ENCODE peak calls at places on chromosomes 13 and 19, in nine cellular contexts. One of them, this sample, is unnamed.

GRCh38 chr13:50255639-50256038 is 240.4 kb downstream of the KCNRG start:
- DNase-seq in anterior cingulate cortex: no peak
- DNase-seq in activated CD4-positive, alpha-beta T cell treated with anti-CD3 and anti-CD28 coated beads for 1 hour: no peak
- DNase-seq in chondrocyte: no peak
- DNase-seq in activated naive CD8-positive, alpha-beta T cell treated with anti-CD3 and anti-CD28 coated beads, Interleukin-2, amount 50 U/mL, for 24 hours: no peak
- DNase-seq in epithelial cell of esophagus: no peak
- DNase-seq in nucleus accumbens: no peak
- DNase-seq in hepatic stellate cell: no peak
- DNase-seq in stimulated activated CD4-positive, alpha-beta T cell treated with anti-CD3 and anti-CD28 coated beads, Interleukin-4, amount 100 ng/mL, for 24 hours: no peak
- DNase-seq in this sample: no peak

GRCh38 chr19:33301900-33302174 is 497 bp downstream of the CEBPA start:
- DNase-seq in anterior cingulate cortex: no peak
- DNase-seq in stimulated activated CD4-positive, alpha-beta T cell treated with anti-CD3 and anti-CD28 coated beads, Interleukin-4, amount 100 ng/mL, for 24 hours: no peak
- DNase-seq in activated naive CD8-positive, alpha-beta T cell treated with anti-CD3 and anti-CD28 coated beads, Interleukin-2, amount 50 U/mL, for 24 hours: no peak
- DNase-seq in hepatic stellate cell: no peak
- DNase-seq in activated CD4-positive, alpha-beta T cell treated with anti-CD3 and anti-CD28 coated beads for 1 hour: no peak
- DNase-seq in chondrocyte: no peak
- DNase-seq in epithelial cell of esophagus: no peak
- DNase-seq in nucleus accumbens: no peak
- DNase-seq in this sample: no peak

GRCh38 chr13:77928909-77929308 is 10.3 kb upstream of the EDNRB start:
- DNase-seq in stimulated activated CD4-positive, alpha-beta T cell treated with anti-CD3 and anti-CD28 coated beads, Interleukin-4, amount 100 ng/mL, for 24 hours: no peak
- DNase-seq in nucleus accumbens: no peak
- DNase-seq in epithelial cell of esophagus: peak; percentile 35
- DNase-seq in activated CD4-positive, alpha-beta T cell treated with anti-CD3 and anti-CD28 coated beads for 1 hour: no peak
- DNase-seq in chondrocyte: no peak
- DNase-seq in anterior cingulate cortex: no peak
- DNase-seq in activated naive CD8-positive, alpha-beta T cell treated with anti-CD3 and anti-CD28 coated beads, Interleukin-2, amount 50 U/mL, for 24 hours: no peak
- DNase-seq in hepatic stellate cell: no peak
- DNase-seq in this sample: no peak

GRCh38 chr19:39166571-39167391 is 30.0 kb upstream of the NCCRP1 start:
- DNase-seq in chondrocyte: no peak
- DNase-seq in epithelial cell of esophagus: peak; percentile 67
- DNase-seq in activated naive CD8-positive, alpha-beta T cell treated with anti-CD3 and anti-CD28 coated beads, Interleukin-2, amount 50 U/mL, for 24 hours: no peak
- DNase-seq in nucleus accumbens: no peak
- DNase-seq in stimulated activated CD4-positive, alpha-beta T cell treated with anti-CD3 and anti-CD28 coated beads, Interleukin-4, amount 100 ng/mL, for 24 hours: no peak
- DNase-seq in hepatic stellate cell: no peak
- DNase-seq in activated CD4-positive, alpha-beta T cell treated with anti-CD3 and anti-CD28 coated beads for 1 hour: no peak
- DNase-seq in anterior cingulate cortex: peak; percentile 19
- DNase-seq in this sample: no peak

GRCh38 chr13:51047434-51048165 is 63.5 kb downstream of the C13orf42 start:
- DNase-seq in activated CD4-positive, alpha-beta T cell treated with anti-CD3 and anti-CD28 coated beads for 1 hour: no peak
- DNase-seq in hepatic stellate cell: no peak
- DNase-seq in epithelial cell of esophagus: no peak
- DNase-seq in chondrocyte: no peak
- DNase-seq in activated naive CD8-positive, alpha-beta T cell treated with anti-CD3 and anti-CD28 coated beads, Interleukin-2, amount 50 U/mL, for 24 hours: no peak
- DNase-seq in stimulated activated CD4-positive, alpha-beta T cell treated with anti-CD3 and anti-CD28 coated beads, Interleukin-4, amount 100 ng/mL, for 24 hours: no peak
- DNase-seq in nucleus accumbens: no peak
- DNase-seq in anterior cingulate cortex: no peak
- DNase-seq in this sample: no peak

GRCh38 chr13:45996631-45997030 is 55.9 kb downstream of the ZC3H13 start:
- DNase-seq in activated CD4-positive, alpha-beta T cell treated with anti-CD3 and anti-CD28 coated beads for 1 hour: no peak
- DNase-seq in anterior cingulate cortex: no peak
- DNase-seq in activated naive CD8-positive, alpha-beta T cell treated with anti-CD3 and anti-CD28 coated beads, Interleukin-2, amount 50 U/mL, for 24 hours: no peak
- DNase-seq in nucleus accumbens: no peak
- DNase-seq in hepatic stellate cell: no peak
- DNase-seq in chondrocyte: no peak
- DNase-seq in epithelial cell of esophagus: no peak
- DNase-seq in stimulated activated CD4-positive, alpha-beta T cell treated with anti-CD3 and anti-CD28 coated beads, Interleukin-4, amount 100 ng/mL, for 24 hours: no peak
- DNase-seq in this sample: no peak

GRCh38 chr13:106597190-106597589 is 29.3 kb upstream of the ARGLU1 start:
- DNase-seq in anterior cingulate cortex: no peak
- DNase-seq in epithelial cell of esophagus: no peak
- DNase-seq in activated CD4-positive, alpha-beta T cell treated with anti-CD3 and anti-CD28 coated beads for 1 hour: no peak
- DNase-seq in hepatic stellate cell: no peak
- DNase-seq in chondrocyte: no peak
- DNase-seq in stimulated activated CD4-positive, alpha-beta T cell treated with anti-CD3 and anti-CD28 coated beads, Interleukin-4, amount 100 ng/mL, for 24 hours: no peak
- DNase-seq in activated naive CD8-positive, alpha-beta T cell treated with anti-CD3 and anti-CD28 coated beads, Interleukin-2, amount 50 U/mL, for 24 hours: no peak
- DNase-seq in nucleus accumbens: no peak
- DNase-seq in this sample: no peak

GRCh38 chr13:32408296-32408998 is 19.5 kb downstream of the N4BP2L1 start:
- DNase-seq in hepatic stellate cell: no peak
- DNase-seq in nucleus accumbens: no peak
- DNase-seq in epithelial cell of esophagus: no peak
- DNase-seq in anterior cingulate cortex: no peak
- DNase-seq in activated naive CD8-positive, alpha-beta T cell treated with anti-CD3 and anti-CD28 coated beads, Interleukin-2, amount 50 U/mL, for 24 hours: no peak
- DNase-seq in activated CD4-positive, alpha-beta T cell treated with anti-CD3 and anti-CD28 coated beads for 1 hour: no peak
- DNase-seq in stimulated activated CD4-positive, alpha-beta T cell treated with anti-CD3 and anti-CD28 coated beads, Interleukin-4, amount 100 ng/mL, for 24 hours: no peak
- DNase-seq in chondrocyte: no peak
- DNase-seq in this sample: no peak

GRCh38 chr13:46751811-46752635 is 44.9 kb downstream of the ESD start:
- DNase-seq in activated CD4-positive, alpha-beta T cell treated with anti-CD3 and anti-CD28 coated beads for 1 hour: peak; percentile 9
- DNase-seq in hepatic stellate cell: no peak
- DNase-seq in activated naive CD8-positive, alpha-beta T cell treated with anti-CD3 and anti-CD28 coated beads, Interleukin-2, amount 50 U/mL, for 24 hours: peak; percentile 54
- DNase-seq in stimulated activated CD4-positive, alpha-beta T cell treated with anti-CD3 and anti-CD28 coated beads, Interleukin-4, amount 100 ng/mL, for 24 hours: peak; percentile 59
- DNase-seq in nucleus accumbens: no peak
- DNase-seq in chondrocyte: no peak
- DNase-seq in anterior cingulate cortex: peak; percentile 4
- DNase-seq in epithelial cell of esophagus: no peak
- DNase-seq in this sample: peak; percentile 22

GRCh38 chr19:41407271-41407670 is 9.7 kb downstream of the BCKDHA start:
- DNase-seq in activated naive CD8-positive, alpha-beta T cell treated with anti-CD3 and anti-CD28 coated beads, Interleukin-2, amount 50 U/mL, for 24 hours: no peak
- DNase-seq in chondrocyte: no peak
- DNase-seq in stimulated activated CD4-positive, alpha-beta T cell treated with anti-CD3 and anti-CD28 coated beads, Interleukin-4, amount 100 ng/mL, for 24 hours: no peak
- DNase-seq in nucleus accumbens: no peak
- DNase-seq in hepatic stellate cell: no peak
- DNase-seq in anterior cingulate cortex: no peak
- DNase-seq in epithelial cell of esophagus: no peak
- DNase-seq in activated CD4-positive, alpha-beta T cell treated with anti-CD3 and anti-CD28 coated beads for 1 hour: no peak
- DNase-seq in this sample: no peak

GRCh38 chr19:10474962-10475451 is 28.1 kb downstream of the KEAP1 start:
- DNase-seq in activated naive CD8-positive, alpha-beta T cell treated with anti-CD3 and anti-CD28 coated beads, Interleukin-2, amount 50 U/mL, for 24 hours: no peak
- DNase-seq in nucleus accumbens: no peak
- DNase-seq in epithelial cell of esophagus: no peak
- DNase-seq in stimulated activated CD4-positive, alpha-beta T cell treated with anti-CD3 and anti-CD28 coated beads, Interleukin-4, amount 100 ng/mL, for 24 hours: no peak
- DNase-seq in anterior cingulate cortex: no peak
- DNase-seq in activated CD4-positive, alpha-beta T cell treated with anti-CD3 and anti-CD28 coated beads for 1 hour: no peak
- DNase-seq in hepatic stellate cell: no peak
- DNase-seq in chondrocyte: no peak
- DNase-seq in this sample: no peak

GRCh38 chr13:61777902-61778301 is 362.3 kb upstream of the PCDH20 start:
- DNase-seq in nucleus accumbens: no peak
- DNase-seq in stimulated activated CD4-positive, alpha-beta T cell treated with anti-CD3 and anti-CD28 coated beads, Interleukin-4, amount 100 ng/mL, for 24 hours: no peak
- DNase-seq in epithelial cell of esophagus: no peak
- DNase-seq in activated naive CD8-positive, alpha-beta T cell treated with anti-CD3 and anti-CD28 coated beads, Interleukin-2, amount 50 U/mL, for 24 hours: no peak
- DNase-seq in anterior cingulate cortex: no peak
- DNase-seq in activated CD4-positive, alpha-beta T cell treated with anti-CD3 and anti-CD28 coated beads for 1 hour: no peak
- DNase-seq in hepatic stellate cell: no peak
- DNase-seq in chondrocyte: no peak
- DNase-seq in this sample: no peak

GRCh38 chr19:31448221-31448657 is 99.0 kb upstream of the TSHZ3 start:
- DNase-seq in activated naive CD8-positive, alpha-beta T cell treated with anti-CD3 and anti-CD28 coated beads, Interleukin-2, amount 50 U/mL, for 24 hours: no peak
- DNase-seq in hepatic stellate cell: peak; percentile 63
- DNase-seq in stimulated activated CD4-positive, alpha-beta T cell treated with anti-CD3 and anti-CD28 coated beads, Interleukin-4, amount 100 ng/mL, for 24 hours: no peak
- DNase-seq in chondrocyte: no peak
- DNase-seq in epithelial cell of esophagus: no peak
- DNase-seq in anterior cingulate cortex: no peak
- DNase-seq in activated CD4-positive, alpha-beta T cell treated with anti-CD3 and anti-CD28 coated beads for 1 hour: no peak
- DNase-seq in nucleus accumbens: no peak
- DNase-seq in this sample: no peak

GRCh38 chr13:87810391-87810801 is 139.2 kb downstream of the SLITRK5 start:
- DNase-seq in chondrocyte: peak; percentile 63
- DNase-seq in activated CD4-positive, alpha-beta T cell treated with anti-CD3 and anti-CD28 coated beads for 1 hour: no peak
- DNase-seq in hepatic stellate cell: no peak
- DNase-seq in stimulated activated CD4-positive, alpha-beta T cell treated with anti-CD3 and anti-CD28 coated beads, Interleukin-4, amount 100 ng/mL, for 24 hours: no peak
- DNase-seq in activated naive CD8-positive, alpha-beta T cell treated with anti-CD3 and anti-CD28 coated beads, Interleukin-2, amount 50 U/mL, for 24 hours: no peak
- DNase-seq in anterior cingulate cortex: no peak
- DNase-seq in epithelial cell of esophagus: peak; percentile 62
- DNase-seq in nucleus accumbens: no peak
- DNase-seq in this sample: no peak

GRCh38 chr13:94121686-94122085 is 357.8 kb downstream of the DCT start:
- DNase-seq in hepatic stellate cell: peak; percentile 17
- DNase-seq in anterior cingulate cortex: no peak
- DNase-seq in activated CD4-positive, alpha-beta T cell treated with anti-CD3 and anti-CD28 coated beads for 1 hour: no peak
- DNase-seq in nucleus accumbens: no peak
- DNase-seq in activated naive CD8-positive, alpha-beta T cell treated with anti-CD3 and anti-CD28 coated beads, Interleukin-2, amount 50 U/mL, for 24 hours: no peak
- DNase-seq in epithelial cell of esophagus: peak; percentile 26
- DNase-seq in chondrocyte: no peak
- DNase-seq in stimulated activated CD4-positive, alpha-beta T cell treated with anti-CD3 and anti-CD28 coated beads, Interleukin-4, amount 100 ng/mL, for 24 hours: no peak
- DNase-seq in this sample: no peak

GRCh38 chr19:16066611-16067104 is 9.6 kb upstream of the TPM4 start:
- DNase-seq in anterior cingulate cortex: no peak
- DNase-seq in activated CD4-positive, alpha-beta T cell treated with anti-CD3 and anti-CD28 coated beads for 1 hour: peak; percentile 32
- DNase-seq in stimulated activated CD4-positive, alpha-beta T cell treated with anti-CD3 and anti-CD28 coated beads, Interleukin-4, amount 100 ng/mL, for 24 hours: peak; percentile 65
- DNase-seq in hepatic stellate cell: peak; percentile 72
- DNase-seq in activated naive CD8-positive, alpha-beta T cell treated with anti-CD3 and anti-CD28 coated beads, Interleukin-2, amount 50 U/mL, for 24 hours: peak; percentile 59
- DNase-seq in epithelial cell of esophagus: peak; percentile 59
- DNase-seq in chondrocyte: no peak
- DNase-seq in nucleus accumbens: no peak
- DNase-seq in this sample: no peak

GRCh38 chr13:44132710-44133109 is 240.9 kb upstream of the SERP2 start:
- DNase-seq in stimulated activated CD4-positive, alpha-beta T cell treated with anti-CD3 and anti-CD28 coated beads, Interleukin-4, amount 100 ng/mL, for 24 hours: no peak
- DNase-seq in chondrocyte: no peak
- DNase-seq in anterior cingulate cortex: no peak
- DNase-seq in activated naive CD8-positive, alpha-beta T cell treated with anti-CD3 and anti-CD28 coated beads, Interleukin-2, amount 50 U/mL, for 24 hours: no peak
- DNase-seq in activated CD4-positive, alpha-beta T cell treated with anti-CD3 and anti-CD28 coated beads for 1 hour: no peak
- DNase-seq in hepatic stellate cell: no peak
- DNase-seq in nucleus accumbens: no peak
- DNase-seq in epithelial cell of esophagus: no peak
- DNase-seq in this sample: peak; percentile 55

GRCh38 chr19:916645-917322 is 349 bp upstream of the KISS1R start:
- DNase-seq in stimulated activated CD4-positive, alpha-beta T cell treated with anti-CD3 and anti-CD28 coated beads, Interleukin-4, amount 100 ng/mL, for 24 hours: peak; percentile 36
- DNase-seq in anterior cingulate cortex: no peak
- DNase-seq in nucleus accumbens: no peak
- DNase-seq in activated CD4-positive, alpha-beta T cell treated with anti-CD3 and anti-CD28 coated beads for 1 hour: no peak
- DNase-seq in chondrocyte: peak; percentile 73
- DNase-seq in hepatic stellate cell: no peak
- DNase-seq in epithelial cell of esophagus: no peak
- DNase-seq in activated naive CD8-positive, alpha-beta T cell treated with anti-CD3 and anti-CD28 coated beads, Interleukin-2, amount 50 U/mL, for 24 hours: no peak
- DNase-seq in this sample: no peak

GRCh38 chr13:29535663-29536655 is 59.5 kb downstream of the SLC7A1 start:
- DNase-seq in anterior cingulate cortex: no peak
- DNase-seq in epithelial cell of esophagus: no peak
- DNase-seq in activated CD4-positive, alpha-beta T cell treated with anti-CD3 and anti-CD28 coated beads for 1 hour: no peak
- DNase-seq in chondrocyte: no peak
- DNase-seq in hepatic stellate cell: no peak
- DNase-seq in nucleus accumbens: no peak
- DNase-seq in activated naive CD8-positive, alpha-beta T cell treated with anti-CD3 and anti-CD28 coated beads, Interleukin-2, amount 50 U/mL, for 24 hours: no peak
- DNase-seq in stimulated activated CD4-positive, alpha-beta T cell treated with anti-CD3 and anti-CD28 coated beads, Interleukin-4, amount 100 ng/mL, for 24 hours: no peak
- DNase-seq in this sample: no peak

GRCh38 chr19:44499559-44499958 is 763 bp downstream of the ZNF180 start:
- DNase-seq in activated CD4-positive, alpha-beta T cell treated with anti-CD3 and anti-CD28 coated beads for 1 hour: no peak
- DNase-seq in stimulated activated CD4-positive, alpha-beta T cell treated with anti-CD3 and anti-CD28 coated beads, Interleukin-4, amount 100 ng/mL, for 24 hours: no peak
- DNase-seq in chondrocyte: no peak
- DNase-seq in hepatic stellate cell: no peak
- DNase-seq in anterior cingulate cortex: no peak
- DNase-seq in epithelial cell of esophagus: no peak
- DNase-seq in activated naive CD8-positive, alpha-beta T cell treated with anti-CD3 and anti-CD28 coated beads, Interleukin-2, amount 50 U/mL, for 24 hours: no peak
- DNase-seq in nucleus accumbens: no peak
- DNase-seq in this sample: no peak

GRCh38 chr13:107912745-107913144 is 302.6 kb downstream of the LIG4 start:
- DNase-seq in activated naive CD8-positive, alpha-beta T cell treated with anti-CD3 and anti-CD28 coated beads, Interleukin-2, amount 50 U/mL, for 24 hours: no peak
- DNase-seq in activated CD4-positive, alpha-beta T cell treated with anti-CD3 and anti-CD28 coated beads for 1 hour: no peak
- DNase-seq in hepatic stellate cell: no peak
- DNase-seq in nucleus accumbens: no peak
- DNase-seq in chondrocyte: no peak
- DNase-seq in anterior cingulate cortex: no peak
- DNase-seq in stimulated activated CD4-positive, alpha-beta T cell treated with anti-CD3 and anti-CD28 coated beads, Interleukin-4, amount 100 ng/mL, for 24 hours: no peak
- DNase-seq in epithelial cell of esophagus: no peak
- DNase-seq in this sample: no peak

GRCh38 chr19:17243854-17244617 is 1.7 kb downstream of the NR2F6 start:
- DNase-seq in activated naive CD8-positive, alpha-beta T cell treated with anti-CD3 and anti-CD28 coated beads, Interleukin-2, amount 50 U/mL, for 24 hours: no peak
- DNase-seq in chondrocyte: no peak
- DNase-seq in activated CD4-positive, alpha-beta T cell treated with anti-CD3 and anti-CD28 coated beads for 1 hour: no peak
- DNase-seq in epithelial cell of esophagus: no peak
- DNase-seq in anterior cingulate cortex: no peak
- DNase-seq in nucleus accumbens: no peak
- DNase-seq in stimulated activated CD4-positive, alpha-beta T cell treated with anti-CD3 and anti-CD28 coated beads, Interleukin-4, amount 100 ng/mL, for 24 hours: no peak
- DNase-seq in hepatic stellate cell: peak; percentile 78
- DNase-seq in this sample: no peak

GRCh38 chr19:1315470-1316166 is 29.9 kb downstream of the EFNA2 start:
- DNase-seq in epithelial cell of esophagus: peak; percentile 59
- DNase-seq in stimulated activated CD4-positive, alpha-beta T cell treated with anti-CD3 and anti-CD28 coated beads, Interleukin-4, amount 100 ng/mL, for 24 hours: peak; percentile 13
- DNase-seq in activated CD4-positive, alpha-beta T cell treated with anti-CD3 and anti-CD28 coated beads for 1 hour: no peak
- DNase-seq in anterior cingulate cortex: peak; percentile 52
- DNase-seq in chondrocyte: no peak
- DNase-seq in nucleus accumbens: no peak
- DNase-seq in activated naive CD8-positive, alpha-beta T cell treated with anti-CD3 and anti-CD28 coated beads, Interleukin-2, amount 50 U/mL, for 24 hours: peak; percentile 51
- DNase-seq in hepatic stellate cell: peak; percentile 77
- DNase-seq in this sample: peak; percentile 54

GRCh38 chr19:43594710-43595604 is 977 bp downstream of the IRGQ start:
- DNase-seq in hepatic stellate cell: peak; percentile 49
- DNase-seq in nucleus accumbens: no peak
- DNase-seq in anterior cingulate cortex: peak; percentile 19
- DNase-seq in activated naive CD8-positive, alpha-beta T cell treated with anti-CD3 and anti-CD28 coated beads, Interleukin-2, amount 50 U/mL, for 24 hours: peak; percentile 73
- DNase-seq in epithelial cell of esophagus: peak; percentile 79
- DNase-seq in stimulated activated CD4-positive, alpha-beta T cell treated with anti-CD3 and anti-CD28 coated beads, Interleukin-4, amount 100 ng/mL, for 24 hours: peak; percentile 71
- DNase-seq in activated CD4-positive, alpha-beta T cell treated with anti-CD3 and anti-CD28 coated beads for 1 hour: peak; percentile 58
- DNase-seq in chondrocyte: no peak
- DNase-seq in this sample: no peak

GRCh38 chr19:54047626-54048025 is 16.1 kb downstream of the VSTM1 start:
- DNase-seq in activated naive CD8-positive, alpha-beta T cell treated with anti-CD3 and anti-CD28 coated beads, Interleukin-2, amount 50 U/mL, for 24 hours: no peak
- DNase-seq in activated CD4-positive, alpha-beta T cell treated with anti-CD3 and anti-CD28 coated beads for 1 hour: no peak
- DNase-seq in hepatic stellate cell: no peak
- DNase-seq in chondrocyte: no peak
- DNase-seq in anterior cingulate cortex: no peak
- DNase-seq in stimulated activated CD4-positive, alpha-beta T cell treated with anti-CD3 and anti-CD28 coated beads, Interleukin-4, amount 100 ng/mL, for 24 hours: no peak
- DNase-seq in epithelial cell of esophagus: no peak
- DNase-seq in nucleus accumbens: no peak
- DNase-seq in this sample: no peak

GRCh38 chr13:25679936-25680335 is 308.2 kb downstream of the ATP8A2 start:
- DNase-seq in anterior cingulate cortex: no peak
- DNase-seq in activated CD4-positive, alpha-beta T cell treated with anti-CD3 and anti-CD28 coated beads for 1 hour: no peak
- DNase-seq in chondrocyte: no peak
- DNase-seq in nucleus accumbens: no peak
- DNase-seq in epithelial cell of esophagus: no peak
- DNase-seq in hepatic stellate cell: no peak
- DNase-seq in stimulated activated CD4-positive, alpha-beta T cell treated with anti-CD3 and anti-CD28 coated beads, Interleukin-4, amount 100 ng/mL, for 24 hours: no peak
- DNase-seq in activated naive CD8-positive, alpha-beta T cell treated with anti-CD3 and anti-CD28 coated beads, Interleukin-2, amount 50 U/mL, for 24 hours: no peak
- DNase-seq in this sample: no peak

GRCh38 chr13:39505151-39505550 is 97.8 kb downstream of the LHFPL6 start:
- DNase-seq in nucleus accumbens: no peak
- DNase-seq in epithelial cell of esophagus: no peak
- DNase-seq in stimulated activated CD4-positive, alpha-beta T cell treated with anti-CD3 and anti-CD28 coated beads, Interleukin-4, amount 100 ng/mL, for 24 hours: no peak
- DNase-seq in activated naive CD8-positive, alpha-beta T cell treated with anti-CD3 and anti-CD28 coated beads, Interleukin-2, amount 50 U/mL, for 24 hours: no peak
- DNase-seq in anterior cingulate cortex: no peak
- DNase-seq in chondrocyte: no peak
- DNase-seq in hepatic stellate cell: no peak
- DNase-seq in activated CD4-positive, alpha-beta T cell treated with anti-CD3 and anti-CD28 coated beads for 1 hour: no peak
- DNase-seq in this sample: no peak

GRCh38 chr13:69291292-69291906 is 816.2 kb upstream of the ATXN8OS start:
- DNase-seq in activated naive CD8-positive, alpha-beta T cell treated with anti-CD3 and anti-CD28 coated beads, Interleukin-2, amount 50 U/mL, for 24 hours: no peak
- DNase-seq in anterior cingulate cortex: no peak
- DNase-seq in stimulated activated CD4-positive, alpha-beta T cell treated with anti-CD3 and anti-CD28 coated beads, Interleukin-4, amount 100 ng/mL, for 24 hours: no peak
- DNase-seq in activated CD4-positive, alpha-beta T cell treated with anti-CD3 and anti-CD28 coated beads for 1 hour: no peak
- DNase-seq in hepatic stellate cell: no peak
- DNase-seq in nucleus accumbens: no peak
- DNase-seq in chondrocyte: no peak
- DNase-seq in epithelial cell of esophagus: no peak
- DNase-seq in this sample: no peak

GRCh38 chr13:27132538-27132937 is 39.1 kb downstream of the USP12 start:
- DNase-seq in epithelial cell of esophagus: no peak
- DNase-seq in chondrocyte: no peak
- DNase-seq in hepatic stellate cell: no peak
- DNase-seq in nucleus accumbens: no peak
- DNase-seq in anterior cingulate cortex: no peak
- DNase-seq in stimulated activated CD4-positive, alpha-beta T cell treated with anti-CD3 and anti-CD28 coated beads, Interleukin-4, amount 100 ng/mL, for 24 hours: peak; percentile 10
- DNase-seq in activated naive CD8-positive, alpha-beta T cell treated with anti-CD3 and anti-CD28 coated beads, Interleukin-2, amount 50 U/mL, for 24 hours: no peak
- DNase-seq in activated CD4-positive, alpha-beta T cell treated with anti-CD3 and anti-CD28 coated beads for 1 hour: no peak
- DNase-seq in this sample: no peak

This sample was measured in globus pallidus.